ENCODE peak calls at places on chromosomes 3 and 15, in five cellular contexts. One of them, this sample, is unnamed.

GRCh38 chr3:164912916-164913315 is 165.4 kb downstream of the SI start:
- DNase-seq in activated CD4-positive, alpha-beta T cell treated with anti-CD3 and anti-CD28 coated beads, Interleukin-2, amount 50 U/mL, for 1 hour: no peak
- DNase-seq in HEK293T: no peak
- DNase-seq in lung: no peak
- DNase-seq in cardiac fibroblast: no peak
- DNase-seq in this sample: no peak

GRCh38 chr3:54563661-54564200 is 364.1 kb downstream of the LRTM1 start:
- DNase-seq in HEK293T: no peak
- DNase-seq in cardiac fibroblast: no peak
- DNase-seq in lung: no peak
- DNase-seq in activated CD4-positive, alpha-beta T cell treated with anti-CD3 and anti-CD28 coated beads, Interleukin-2, amount 50 U/mL, for 1 hour: no peak
- DNase-seq in this sample: peak

GRCh38 chr15:65339926-65340325 is 35.4 kb downstream of the RNU5B-1 start:
- DNase-seq in HEK293T: no peak
- DNase-seq in cardiac fibroblast: no peak
- DNase-seq in lung: no peak
- DNase-seq in activated CD4-positive, alpha-beta T cell treated with anti-CD3 and anti-CD28 coated beads, Interleukin-2, amount 50 U/mL, for 1 hour: no peak
- DNase-seq in this sample: no peak

GRCh38 chr3:188380252-188380651 is 226.3 kb downstream of the LPP start:
- DNase-seq in lung: no peak
- DNase-seq in cardiac fibroblast: no peak
- DNase-seq in activated CD4-positive, alpha-beta T cell treated with anti-CD3 and anti-CD28 coated beads, Interleukin-2, amount 50 U/mL, for 1 hour: no peak
- DNase-seq in HEK293T: no peak
- DNase-seq in this sample: no peak

GRCh38 chr15:64596701-64597468 is 136.5 kb downstream of the ZNF609 start:
- DNase-seq in HEK293T: peak
- DNase-seq in lung: peak
- DNase-seq in cardiac fibroblast: peak
- DNase-seq in activated CD4-positive, alpha-beta T cell treated with anti-CD3 and anti-CD28 coated beads, Interleukin-2, amount 50 U/mL, for 1 hour: peak
- DNase-seq in this sample: peak

GRCh38 chr3:12454076-12454807 is 30.0 kb upstream of the TSEN2 start:
- DNase-seq in activated CD4-positive, alpha-beta T cell treated with anti-CD3 and anti-CD28 coated beads, Interleukin-2, amount 50 U/mL, for 1 hour: no peak
- DNase-seq in cardiac fibroblast: no peak
- DNase-seq in lung: no peak
- DNase-seq in HEK293T: no peak
- DNase-seq in this sample: no peak

GRCh38 chr3:141164844-141165243 is 66.8 kb upstream of the PXYLP1 start:
- DNase-seq in HEK293T: no peak
- DNase-seq in cardiac fibroblast: no peak
- DNase-seq in activated CD4-positive, alpha-beta T cell treated with anti-CD3 and anti-CD28 coated beads, Interleukin-2, amount 50 U/mL, for 1 hour: no peak
- DNase-seq in lung: no peak
- DNase-seq in this sample: no peak

GRCh38 chr15:88759872-88760271 is 43.4 kb upstream of the ACAN start:
- DNase-seq in cardiac fibroblast: no peak
- DNase-seq in activated CD4-positive, alpha-beta T cell treated with anti-CD3 and anti-CD28 coated beads, Interleukin-2, amount 50 U/mL, for 1 hour: no peak
- DNase-seq in HEK293T: no peak
- DNase-seq in lung: no peak
- DNase-seq in this sample: no peak

GRCh38 chr3:186109897-186110803 is 1.3 kb upstream of the ETV5 start:
- DNase-seq in activated CD4-positive, alpha-beta T cell treated with anti-CD3 and anti-CD28 coated beads, Interleukin-2, amount 50 U/mL, for 1 hour: peak
- DNase-seq in HEK293T: no peak
- DNase-seq in lung: no peak
- DNase-seq in cardiac fibroblast: peak
- DNase-seq in this sample: no peak

GRCh38 chr15:76674883-76675282 is 230.3 kb downstream of the SCAPER start:
- DNase-seq in activated CD4-positive, alpha-beta T cell treated with anti-CD3 and anti-CD28 coated beads, Interleukin-2, amount 50 U/mL, for 1 hour: no peak
- DNase-seq in lung: no peak
- DNase-seq in HEK293T: no peak
- DNase-seq in cardiac fibroblast: peak
- DNase-seq in this sample: no peak

GRCh38 chr3:139745831-139746230 is 68.1 kb upstream of the NMNAT3 start:
- DNase-seq in lung: no peak
- DNase-seq in HEK293T: no peak
- DNase-seq in cardiac fibroblast: peak
- DNase-seq in activated CD4-positive, alpha-beta T cell treated with anti-CD3 and anti-CD28 coated beads, Interleukin-2, amount 50 U/mL, for 1 hour: no peak
- DNase-seq in this sample: no peak

GRCh38 chr15:95874625-95875024 is 455.9 kb upstream of the NR2F2 start:
- DNase-seq in lung: no peak
- DNase-seq in activated CD4-positive, alpha-beta T cell treated with anti-CD3 and anti-CD28 coated beads, Interleukin-2, amount 50 U/mL, for 1 hour: no peak
- DNase-seq in cardiac fibroblast: no peak
- DNase-seq in HEK293T: no peak
- DNase-seq in this sample: no peak

GRCh38 chr3:84077479-84077878 is 881.3 kb upstream of the CADM2 start:
- DNase-seq in HEK293T: peak
- DNase-seq in cardiac fibroblast: no peak
- DNase-seq in activated CD4-positive, alpha-beta T cell treated with anti-CD3 and anti-CD28 coated beads, Interleukin-2, amount 50 U/mL, for 1 hour: no peak
- DNase-seq in lung: no peak
- DNase-seq in this sample: no peak

GRCh38 chr3:153601422-153601853 is 439.4 kb downstream of the RAP2B start:
- DNase-seq in lung: no peak
- DNase-seq in cardiac fibroblast: peak
- DNase-seq in activated CD4-positive, alpha-beta T cell treated with anti-CD3 and anti-CD28 coated beads, Interleukin-2, amount 50 U/mL, for 1 hour: no peak
- DNase-seq in HEK293T: no peak
- DNase-seq in this sample: no peak

GRCh38 chr3:127688416-127689265 is 15.9 kb downstream of the ABTB1 start:
- DNase-seq in activated CD4-positive, alpha-beta T cell treated with anti-CD3 and anti-CD28 coated beads, Interleukin-2, amount 50 U/mL, for 1 hour: no peak
- DNase-seq in lung: no peak
- DNase-seq in cardiac fibroblast: peak
- DNase-seq in HEK293T: no peak
- DNase-seq in this sample: no peak

GRCh38 chr3:46464326-46465195 is at the start of gene LTF:
- DNase-seq in cardiac fibroblast: no peak
- DNase-seq in HEK293T: no peak
- DNase-seq in activated CD4-positive, alpha-beta T cell treated with anti-CD3 and anti-CD28 coated beads, Interleukin-2, amount 50 U/mL, for 1 hour: no peak
- DNase-seq in lung: no peak
- DNase-seq in this sample: no peak

GRCh38 chr15:76058714-76059319 is 968 bp upstream of the TMEM266 start:
- DNase-seq in HEK293T: peak
- DNase-seq in cardiac fibroblast: no peak
- DNase-seq in lung: no peak
- DNase-seq in activated CD4-positive, alpha-beta T cell treated with anti-CD3 and anti-CD28 coated beads, Interleukin-2, amount 50 U/mL, for 1 hour: peak
- DNase-seq in this sample: peak

GRCh38 chr3:187257471-187257870 is 34.1 kb downstream of the MASP1 start:
- DNase-seq in lung: no peak
- DNase-seq in activated CD4-positive, alpha-beta T cell treated with anti-CD3 and anti-CD28 coated beads, Interleukin-2, amount 50 U/mL, for 1 hour: no peak
- DNase-seq in cardiac fibroblast: no peak
- DNase-seq in HEK293T: no peak
- DNase-seq in this sample: no peak

This sample was measured in COR-L47.